ENCODE peak calls at places on chromosomes 12 and 14, in five cellular contexts. U, W, N, V and Z are unnamed samples.

GRCh38 chr12:118958520-118958919 is 22.8 kb upstream of the SRRM4 start:
- DNase-seq in U (no peak), W (no peak), N (no peak), V (no peak), Z (no peak)

GRCh38 chr12:65656904-65657351 is 167.4 kb upstream of the HMGA2 start:
- DNase-seq in U (peak; percentile 45), W (peak; percentile 90), N (peak; percentile 99), V (no peak), Z (peak; percentile 2)

GRCh38 chr12:92538970-92539749 is 163.6 kb upstream of the PLEKHG7 start:
- DNase-seq in U (no peak), W (peak; percentile 95), N (peak; percentile 76), V (no peak), Z (peak; percentile 72)

GRCh38 chr12:104877107-104877705 is 80.9 kb downstream of the SLC41A2 start:
- DNase-seq in U (peak; percentile 13), W (peak; percentile 74), N (peak; percentile 65), V (no peak), Z (no peak)

GRCh38 chr12:105748806-105749600 is 389.8 kb downstream of the NUAK1 start:
- DNase-seq in U (no peak), W (peak; percentile 94), N (peak; percentile 87), V (peak; percentile 29), Z (no peak)

GRCh38 chr12:94305293-94305957 is 154.2 kb downstream of the CEP83 start:
- DNase-seq in U (no peak), W (no peak), N (peak; percentile 66), V (no peak), Z (peak; percentile 41)

GRCh38 chr12:989751-990278 is 1.2 kb upstream of the ERC1 start:
- DNase-seq in U (peak; percentile 75), W (peak; percentile 74), N (peak; percentile 76), V (peak; percentile 79), Z (no peak)

GRCh38 chr12:123139926-123140674 is 10.8 kb downstream of the PITPNM2 start:
- DNase-seq in U (no peak), W (peak; percentile 29), N (peak; percentile 39), V (peak; percentile 22), Z (no peak)

GRCh38 chr14:39169541-39169900 is 612 bp downstream of the TRAPPC6B start:
- DNase-seq in U (no peak), W (no peak), N (peak; percentile 14), V (peak; percentile 55), Z (no peak)

GRCh38 chr14:39381366-39381765 is 50.9 kb downstream of the FBXO33 start:
- DNase-seq in U (no peak), W (no peak), N (peak; percentile 59), V (no peak), Z (no peak)

GRCh38 chr12:114476159-114476558 is 70.2 kb upstream of the TBX5 start:
- DNase-seq in U (no peak), W (peak; percentile 58), N (peak; percentile 9), V (no peak), Z (no peak)

GRCh38 chr14:91244501-91244901 is at the start of gene GPR68:
- DNase-seq in U (no peak), W (peak; percentile 65), N (peak; percentile 74), V (peak; percentile 81), Z (no peak)